ENCODE peak calls at places on chromosomes 16 and 17, in four cellular contexts. One of them, this sample, is unnamed.

GRCh38 chr17:55965051-55965450 is 188.2 kb upstream of the ANKFN1 start:
- DNase-seq in heart left ventricle: no peak
- DNase-seq in neural crest cell: no peak
- DNase-seq in dorsolateral prefrontal cortex: no peak
- DNase-seq in this sample: no peak

GRCh38 chr16:72850863-72851262 is 197.1 kb downstream of the ZFHX3 start:
- DNase-seq in heart left ventricle: peak; percentile 59
- DNase-seq in neural crest cell: no peak
- DNase-seq in dorsolateral prefrontal cortex: no peak
- DNase-seq in this sample: no peak

GRCh38 chr16:51577621-51578303 is 426.7 kb upstream of the SALL1 start:
- DNase-seq in heart left ventricle: no peak
- DNase-seq in neural crest cell: no peak
- DNase-seq in dorsolateral prefrontal cortex: no peak
- DNase-seq in this sample: no peak

GRCh38 chr16:60651351-60651750 is 1384.9 kb downstream of the CDH8 start:
- DNase-seq in heart left ventricle: no peak
- DNase-seq in neural crest cell: no peak
- DNase-seq in dorsolateral prefrontal cortex: no peak
- DNase-seq in this sample: no peak

GRCh38 chr17:11874756-11875155 is 122.5 kb downstream of the ZNF18 start:
- DNase-seq in heart left ventricle: no peak
- DNase-seq in neural crest cell: no peak
- DNase-seq in dorsolateral prefrontal cortex: no peak
- DNase-seq in this sample: no peak

GRCh38 chr16:14372471-14372870 is 257.6 kb downstream of the PARN start:
- DNase-seq in heart left ventricle: no peak
- DNase-seq in neural crest cell: no peak
- DNase-seq in dorsolateral prefrontal cortex: no peak
- DNase-seq in this sample: no peak

GRCh38 chr17:4788807-4789700 is at the start of gene GLTPD2:
- DNase-seq in heart left ventricle: no peak
- DNase-seq in neural crest cell: peak; percentile 9
- DNase-seq in dorsolateral prefrontal cortex: no peak
- DNase-seq in this sample: peak; percentile 21

GRCh38 chr16:10391339-10391738 is 5.5 kb downstream of the ATF7IP2 start:
- DNase-seq in heart left ventricle: no peak
- DNase-seq in neural crest cell: no peak
- DNase-seq in dorsolateral prefrontal cortex: no peak
- DNase-seq in this sample: no peak

GRCh38 chr16:15858921-15859668 is 2.3 kb upstream of the MYH11 start:
- DNase-seq in heart left ventricle: no peak
- DNase-seq in neural crest cell: no peak
- DNase-seq in dorsolateral prefrontal cortex: no peak
- DNase-seq in this sample: no peak

GRCh38 chr16:84631153-84631466 is 13.2 kb upstream of the COTL1 start:
- DNase-seq in heart left ventricle: no peak
- DNase-seq in neural crest cell: no peak
- DNase-seq in dorsolateral prefrontal cortex: no peak
- DNase-seq in this sample: no peak

GRCh38 chr16:81405702-81406113 is 38.9 kb upstream of the CMIP start:
- DNase-seq in heart left ventricle: no peak
- DNase-seq in neural crest cell: no peak
- DNase-seq in dorsolateral prefrontal cortex: no peak
- DNase-seq in this sample: no peak

GRCh38 chr17:61410555-61411089 is 11.0 kb downstream of the TBX2 start:
- DNase-seq in heart left ventricle: peak; percentile 84
- DNase-seq in neural crest cell: peak; percentile 88
- DNase-seq in dorsolateral prefrontal cortex: peak; percentile 49
- DNase-seq in this sample: peak; percentile 91

GRCh38 chr16:13529193-13529982 is 390.6 kb upstream of the ERCC4 start:
- DNase-seq in heart left ventricle: no peak
- DNase-seq in neural crest cell: no peak
- DNase-seq in dorsolateral prefrontal cortex: no peak
- DNase-seq in this sample: no peak

GRCh38 chr16:71459510-71459909 is 2.5 kb downstream of the ZNF23 start:
- DNase-seq in heart left ventricle: no peak
- DNase-seq in neural crest cell: no peak
- DNase-seq in dorsolateral prefrontal cortex: no peak
- DNase-seq in this sample: no peak

GRCh38 chr16:11354733-11355574 is 9.7 kb downstream of the RMI2 start:
- DNase-seq in heart left ventricle: no peak
- DNase-seq in neural crest cell: no peak
- DNase-seq in dorsolateral prefrontal cortex: no peak
- DNase-seq in this sample: no peak

GRCh38 chr17:56173958-56174357 is 20.7 kb downstream of the ANKFN1 start:
- DNase-seq in heart left ventricle: no peak
- DNase-seq in neural crest cell: no peak
- DNase-seq in dorsolateral prefrontal cortex: peak; percentile 13
- DNase-seq in this sample: no peak

GRCh38 chr17:82820278-82821251 is 19.3 kb downstream of the ZNF750 start:
- DNase-seq in heart left ventricle: no peak
- DNase-seq in neural crest cell: no peak
- DNase-seq in dorsolateral prefrontal cortex: no peak
- DNase-seq in this sample: no peak

GRCh38 chr17:79619636-79620206 is 8.9 kb upstream of the RBFOX3 start:
- DNase-seq in heart left ventricle: no peak
- DNase-seq in neural crest cell: no peak
- DNase-seq in dorsolateral prefrontal cortex: peak; percentile 9
- DNase-seq in this sample: no peak

GRCh38 chr17:36640346-36640745 is 39.0 kb downstream of the MRM1 start:
- DNase-seq in heart left ventricle: no peak
- DNase-seq in neural crest cell: no peak
- DNase-seq in dorsolateral prefrontal cortex: no peak
- DNase-seq in this sample: no peak

GRCh38 chr16:1057252-1057932 is 15.2 kb upstream of the SSTR5 start:
- DNase-seq in heart left ventricle: no peak
- DNase-seq in neural crest cell: peak; percentile 85
- DNase-seq in dorsolateral prefrontal cortex: no peak
- DNase-seq in this sample: peak; percentile 79
- TF ChIP-seq CTCF in heart left ventricle: peak; percentile 72
- TF ChIP-seq CTCF in neural crest cell: peak; percentile 86
- TF ChIP-seq CTCF in dorsolateral prefrontal cortex: peak; percentile 65
- TF ChIP-seq CTCF in this sample: peak; percentile 97

GRCh38 chr17:76544123-76544915 is 4.5 kb downstream of the PRCD start:
- DNase-seq in heart left ventricle: peak; percentile 56
- DNase-seq in neural crest cell: no peak
- DNase-seq in dorsolateral prefrontal cortex: peak; percentile 68
- DNase-seq in this sample: no peak
- TF ChIP-seq CTCF in heart left ventricle: no peak
- TF ChIP-seq CTCF in neural crest cell: no peak
- TF ChIP-seq CTCF in dorsolateral prefrontal cortex: no peak
- TF ChIP-seq CTCF in this sample: no peak

DNA sequence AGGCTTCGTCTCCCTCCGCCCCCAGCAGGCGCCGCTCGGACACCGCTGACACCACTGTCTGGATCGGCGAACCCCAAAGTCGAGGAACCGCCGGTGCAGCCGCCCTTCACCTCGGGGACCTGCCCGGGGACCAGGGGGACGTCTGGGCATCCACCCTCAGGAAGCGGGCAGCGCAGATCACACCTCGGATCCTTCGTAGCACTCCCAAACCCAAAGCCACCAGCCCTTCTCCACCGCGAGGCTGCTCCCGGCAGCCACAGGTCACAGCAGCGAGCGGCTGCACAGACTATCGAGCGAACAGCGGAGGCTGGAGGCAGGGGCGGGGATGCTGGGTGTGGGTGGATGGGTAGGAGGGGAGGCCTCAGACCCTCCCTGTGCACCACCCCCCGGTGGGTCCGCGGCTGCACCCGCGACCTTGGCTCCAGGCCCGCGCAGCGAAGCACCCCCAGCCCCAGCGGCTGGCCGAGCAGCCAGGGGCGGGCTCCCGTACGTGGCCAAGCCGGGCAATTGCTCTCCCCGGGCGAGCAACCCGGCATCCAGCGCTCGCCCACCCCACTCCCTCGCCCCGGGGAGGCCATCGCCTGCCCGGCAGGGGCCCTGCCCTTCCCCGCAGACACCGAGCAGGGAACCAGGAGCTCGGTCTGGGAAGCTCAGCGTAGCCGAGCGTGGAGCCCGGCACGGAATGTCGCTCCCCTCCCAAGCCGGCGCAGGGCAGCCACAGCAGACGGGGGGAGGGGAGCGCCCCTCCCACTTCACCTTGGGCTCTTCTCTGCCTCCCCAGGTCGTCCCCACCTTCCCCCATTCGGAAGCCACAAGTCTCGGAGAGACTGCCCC is 1.0 kb downstream of the SDK2 start:
- DNase-seq in heart left ventricle: peak; percentile 41
- DNase-seq in neural crest cell: peak; percentile 41
- DNase-seq in dorsolateral prefrontal cortex: peak; percentile 27
- DNase-seq in this sample: peak; percentile 49
- TF ChIP-seq CTCF in heart left ventricle: no peak
- TF ChIP-seq CTCF in neural crest cell: peak; percentile 40
- TF ChIP-seq CTCF in dorsolateral prefrontal cortex: no peak
- TF ChIP-seq CTCF in this sample: no peak

GRCh38 chr16:1825864-1826690 is 548 bp downstream of the HAGH start:
- DNase-seq in heart left ventricle: no peak
- DNase-seq in neural crest cell: peak; percentile 21
- DNase-seq in dorsolateral prefrontal cortex: peak; percentile 36
- DNase-seq in this sample: peak; percentile 61
- TF ChIP-seq CTCF in heart left ventricle: no peak
- TF ChIP-seq CTCF in neural crest cell: no peak
- TF ChIP-seq CTCF in dorsolateral prefrontal cortex: no peak
- TF ChIP-seq CTCF in this sample: no peak

GRCh38 chr16:19874026-19874425 is 10.6 kb downstream of the GPRC5B start:
- DNase-seq in heart left ventricle: no peak
- DNase-seq in neural crest cell: no peak
- DNase-seq in dorsolateral prefrontal cortex: peak; percentile 59
- DNase-seq in this sample: no peak

GRCh38 chr16:19872935-19873334 is 11.7 kb downstream of the GPRC5B start:
- DNase-seq in heart left ventricle: no peak
- DNase-seq in neural crest cell: no peak
- DNase-seq in dorsolateral prefrontal cortex: peak; percentile 67
- DNase-seq in this sample: no peak

GRCh38 chr16:19875900-19876299 is 8.7 kb downstream of the GPRC5B start:
- DNase-seq in heart left ventricle: no peak
- DNase-seq in neural crest cell: no peak
- DNase-seq in dorsolateral prefrontal cortex: no peak
- DNase-seq in this sample: no peak

GRCh38 chr16:19876501-19877059 is 8.1 kb downstream of the GPRC5B start:
- DNase-seq in heart left ventricle: peak; percentile 73
- DNase-seq in neural crest cell: no peak
- DNase-seq in dorsolateral prefrontal cortex: no peak
- DNase-seq in this sample: no peak

DNA sequence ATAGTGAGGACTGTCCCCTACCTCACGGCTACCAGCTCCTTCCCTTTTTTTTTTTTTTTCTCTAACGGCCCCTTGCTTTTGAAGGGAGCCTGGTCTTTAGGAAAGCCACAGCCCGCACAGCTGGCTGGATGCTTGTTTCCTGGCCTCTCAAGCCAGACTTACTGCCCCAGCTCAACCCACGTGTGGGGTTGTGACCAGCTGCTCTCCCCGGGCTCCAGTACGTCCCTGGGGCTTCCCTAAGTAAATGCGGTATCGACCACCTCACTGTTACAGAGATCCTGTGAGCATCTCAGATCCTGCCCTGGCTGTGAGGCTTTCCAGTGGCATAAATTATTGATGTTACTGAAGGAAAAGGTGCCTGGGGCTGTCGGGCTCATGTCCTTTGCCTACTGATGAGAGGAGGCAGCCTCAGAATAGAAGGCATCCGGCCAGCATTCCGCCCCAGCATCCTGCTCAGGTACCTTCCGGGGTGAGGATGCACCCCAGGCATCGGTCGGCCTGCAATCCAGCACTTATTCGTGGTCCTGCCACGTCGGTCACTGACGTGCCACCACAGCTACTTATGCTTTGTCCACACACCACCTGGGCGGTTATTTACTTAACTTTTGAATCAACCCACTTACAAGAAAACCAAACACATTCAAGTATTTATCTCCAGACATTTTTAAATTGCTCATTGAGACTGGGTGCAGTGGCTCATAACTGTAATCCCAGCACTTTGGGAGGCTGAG is 9.7 kb downstream of the GPRC5B start:
- DNase-seq in heart left ventricle: no peak
- DNase-seq in neural crest cell: no peak
- DNase-seq in dorsolateral prefrontal cortex: no peak
- DNase-seq in this sample: no peak
- TF ChIP-seq CTCF in heart left ventricle: no peak
- TF ChIP-seq CTCF in neural crest cell: no peak
- TF ChIP-seq CTCF in dorsolateral prefrontal cortex: no peak
- TF ChIP-seq CTCF in this sample: no peak

GRCh38 chr16:4477966-4478365 is 1.8 kb downstream of the HMOX2 start:
- DNase-seq in heart left ventricle: no peak
- DNase-seq in neural crest cell: no peak
- DNase-seq in dorsolateral prefrontal cortex: no peak
- DNase-seq in this sample: peak; percentile 56
- TF ChIP-seq CTCF in heart left ventricle: no peak
- TF ChIP-seq CTCF in neural crest cell: peak; percentile 43
- TF ChIP-seq CTCF in dorsolateral prefrontal cortex: no peak
- TF ChIP-seq CTCF in this sample: no peak

GRCh38 chr17:57235124-57235523 is 21.2 kb upstream of the MSI2 start:
- DNase-seq in heart left ventricle: no peak
- DNase-seq in neural crest cell: no peak
- DNase-seq in dorsolateral prefrontal cortex: no peak
- DNase-seq in this sample: no peak

GRCh38 chr17:57228921-57229320 is 27.4 kb upstream of the MSI2 start:
- DNase-seq in heart left ventricle: no peak
- DNase-seq in neural crest cell: no peak
- DNase-seq in dorsolateral prefrontal cortex: no peak
- DNase-seq in this sample: no peak

GRCh38 chr17:57236686-57237299 is 19.5 kb upstream of the MSI2 start:
- DNase-seq in heart left ventricle: no peak
- DNase-seq in neural crest cell: no peak
- DNase-seq in dorsolateral prefrontal cortex: no peak
- DNase-seq in this sample: no peak

GRCh38 chr17:57234252-57235092 is 21.9 kb upstream of the MSI2 start:
- DNase-seq in heart left ventricle: no peak
- DNase-seq in neural crest cell: no peak
- DNase-seq in dorsolateral prefrontal cortex: no peak
- DNase-seq in this sample: no peak
- TF ChIP-seq CTCF in heart left ventricle: no peak
- TF ChIP-seq CTCF in neural crest cell: no peak
- TF ChIP-seq CTCF in dorsolateral prefrontal cortex: no peak
- TF ChIP-seq CTCF in this sample: no peak

GRCh38 chr17:1529863-1530262 is 13.5 kb upstream of the INPP5K start:
- DNase-seq in heart left ventricle: no peak
- DNase-seq in neural crest cell: no peak
- DNase-seq in dorsolateral prefrontal cortex: no peak
- DNase-seq in this sample: no peak

GRCh38 chr17:1532836-1533602 is 16.6 kb upstream of the INPP5K start:
- DNase-seq in heart left ventricle: no peak
- DNase-seq in neural crest cell: peak; percentile 12
- DNase-seq in dorsolateral prefrontal cortex: peak; percentile 40
- DNase-seq in this sample: peak; percentile 43

GRCh38 chr17:1535737-1536136 is 19.3 kb upstream of the INPP5K start:
- DNase-seq in heart left ventricle: no peak
- DNase-seq in neural crest cell: no peak
- DNase-seq in dorsolateral prefrontal cortex: no peak
- DNase-seq in this sample: no peak

GRCh38 chr17:1533649-1534325 is 17.4 kb upstream of the INPP5K start:
- DNase-seq in heart left ventricle: peak; percentile 23
- DNase-seq in neural crest cell: no peak
- DNase-seq in dorsolateral prefrontal cortex: peak; percentile 53
- DNase-seq in this sample: no peak
- TF ChIP-seq CTCF in heart left ventricle: no peak
- TF ChIP-seq CTCF in neural crest cell: no peak
- TF ChIP-seq CTCF in dorsolateral prefrontal cortex: no peak
- TF ChIP-seq CTCF in this sample: no peak